ENCODE peak calls at places on chromosomes 1 and 21, in five cellular contexts. F, R, Z, Y and H are unnamed samples.

GRCh38 chr1:41751804-41752513 is 166.8 kb downstream of the HIVEP3 start:
- DNase-seq in F (peak; percentile 62), R (no peak), Z (no peak), Y (peak; percentile 74), H (no peak)

GRCh38 chr1:118949317-118949716 is 38.8 kb downstream of the TBX15 start:
- DNase-seq in F (peak; percentile 22), R (no peak), Z (no peak), Y (peak; percentile 47), H (no peak)

GRCh38 chr21:38989745-38990423 is 184.2 kb downstream of the ETS2 start:
- DNase-seq in F (peak; percentile 58), R (no peak), Z (no peak), Y (peak; percentile 89), H (no peak)

GRCh38 chr1:14500041-14500440 is 98.4 kb upstream of the KAZN start:
- DNase-seq in F (no peak), R (no peak), Z (no peak), Y (no peak), H (no peak)

GRCh38 chr1:38005195-38006007 is at the start of gene FHL3:
- DNase-seq in F (peak; percentile 79), R (no peak), Z (no peak), Y (peak; percentile 67), H (peak; percentile 60)

GRCh38 chr21:39064325-39065012 is 118.8 kb downstream of the PSMG1 start:
- DNase-seq in F (no peak), R (no peak), Z (no peak), Y (no peak), H (peak; percentile 80)

GRCh38 chr1:183515002-183515689 is 42.8 kb downstream of the SMG7 start:
- DNase-seq in F (no peak), R (no peak), Z (no peak), Y (peak; percentile 53), H (no peak)

GRCh38 chr1:19272064-19272463 is 16.5 kb downstream of the AKR7A3 start:
- DNase-seq in F (no peak), R (no peak), Z (no peak), Y (no peak), H (no peak)

GRCh38 chr1:209576392-209576791 is 7.1 kb upstream of the CAMK1G start:
- DNase-seq in F (no peak), R (no peak), Z (no peak), Y (no peak), H (no peak)

GRCh38 chr1:156815307-156815826 is 1.3 kb downstream of the SH2D2A start:
- DNase-seq in F (no peak), R (no peak), Z (no peak), Y (peak; percentile 83), H (peak; percentile 4)

GRCh38 chr1:213446496-213446895 is 395.5 kb downstream of the RPS6KC1 start:
- DNase-seq in F (no peak), R (no peak), Z (no peak), Y (no peak), H (no peak)